ENCODE peak calls at places on chromosomes 5 and 9, in four cellular contexts. One of them, this sample, is unnamed.

GRCh38 chr5:93236807-93237421 is 344.1 kb downstream of the NR2F1-AS1 start:
- DNase-seq in K562: no peak
- DNase-seq in WTC11: no peak
- DNase-seq in H1: no peak
- DNase-seq in this sample: no peak

GRCh38 chr9:82535432-82535998 is 527.4 kb downstream of the RASEF start:
- DNase-seq in K562: no peak
- DNase-seq in WTC11: no peak
- DNase-seq in H1: no peak
- DNase-seq in this sample: no peak

GRCh38 chr5:36728697-36729543 is 122.5 kb downstream of the SLC1A3 start:
- DNase-seq in K562: peak
- DNase-seq in WTC11: no peak
- DNase-seq in H1: no peak
- DNase-seq in this sample: peak

GRCh38 chr9:121350993-121351561 is 19.0 kb downstream of the STOM start:
- DNase-seq in K562: peak
- DNase-seq in WTC11: no peak
- DNase-seq in H1: no peak
- DNase-seq in this sample: peak

GRCh38 chr5:135194573-135195266 is 160.7 kb upstream of the PITX1 start:
- DNase-seq in K562: no peak
- DNase-seq in WTC11: no peak
- DNase-seq in H1: no peak
- DNase-seq in this sample: no peak

GRCh38 chr9:92294297-92294676 is 790 bp upstream of the IARS1 start:
- DNase-seq in K562: peak
- DNase-seq in WTC11: no peak
- DNase-seq in H1: no peak
- DNase-seq in this sample: peak

GRCh38 chr5:127355342-127355741 is 64.7 kb downstream of the MEGF10 start:
- DNase-seq in K562: no peak
- DNase-seq in WTC11: no peak
- DNase-seq in H1: no peak
- DNase-seq in this sample: no peak

GRCh38 chr9:4590430-4591122 is 71.5 kb upstream of the PLPP6 start:
- DNase-seq in K562: no peak
- DNase-seq in WTC11: no peak
- DNase-seq in H1: no peak
- DNase-seq in this sample: no peak

GRCh38 chr9:89739531-89740315 is 134.9 kb downstream of the GADD45G start:
- DNase-seq in K562: no peak
- DNase-seq in WTC11: no peak
- DNase-seq in H1: no peak
- DNase-seq in this sample: no peak

GRCh38 chr5:137778772-137779564 is 24.8 kb upstream of the HNRNPA0 start:
- DNase-seq in K562: peak
- DNase-seq in WTC11: no peak
- DNase-seq in H1: no peak
- DNase-seq in this sample: peak

GRCh38 chr9:85610074-85610855 is 131.5 kb downstream of the AGTPBP1 start:
- DNase-seq in K562: peak
- DNase-seq in WTC11: peak
- DNase-seq in H1: no peak
- DNase-seq in this sample: peak

GRCh38 chr9:97563458-97564135 is 62.1 kb downstream of the TMOD1 start:
- DNase-seq in K562: no peak
- DNase-seq in WTC11: no peak
- DNase-seq in H1: peak
- DNase-seq in this sample: no peak

GRCh38 chr9:114060711-114061110 is 17.4 kb downstream of the AMBP start:
- DNase-seq in K562: no peak
- DNase-seq in WTC11: no peak
- DNase-seq in H1: peak
- DNase-seq in this sample: no peak

GRCh38 chr5:91206734-91207133 is 176.4 kb downstream of the ARRDC3 start:
- DNase-seq in K562: no peak
- DNase-seq in WTC11: no peak
- DNase-seq in H1: no peak
- DNase-seq in this sample: no peak

GRCh38 chr9:92659601-92660000 is 10.3 kb downstream of the IPPK start:
- DNase-seq in K562: no peak
- DNase-seq in WTC11: no peak
- DNase-seq in H1: no peak
- DNase-seq in this sample: no peak

GRCh38 chr5:151670953-151671636 is 15.6 kb downstream of the SPARC start:
- DNase-seq in K562: no peak
- DNase-seq in WTC11: no peak
- DNase-seq in H1: no peak
- DNase-seq in this sample: no peak

GRCh38 chr5:147332643-147333042 is 97.8 kb downstream of the STK32A start:
- DNase-seq in K562: no peak
- DNase-seq in WTC11: no peak
- DNase-seq in H1: no peak
- DNase-seq in this sample: no peak

GRCh38 chr5:159050408-159051091 is 49.2 kb downstream of the EBF1 start:
- DNase-seq in K562: no peak
- DNase-seq in WTC11: no peak
- DNase-seq in H1: no peak
- DNase-seq in this sample: no peak

GRCh38 chr5:157516626-157517325 is 56.8 kb downstream of the NIPAL4 start:
- DNase-seq in K562: no peak
- DNase-seq in WTC11: no peak
- DNase-seq in H1: no peak
- DNase-seq in this sample: no peak

DNA sequence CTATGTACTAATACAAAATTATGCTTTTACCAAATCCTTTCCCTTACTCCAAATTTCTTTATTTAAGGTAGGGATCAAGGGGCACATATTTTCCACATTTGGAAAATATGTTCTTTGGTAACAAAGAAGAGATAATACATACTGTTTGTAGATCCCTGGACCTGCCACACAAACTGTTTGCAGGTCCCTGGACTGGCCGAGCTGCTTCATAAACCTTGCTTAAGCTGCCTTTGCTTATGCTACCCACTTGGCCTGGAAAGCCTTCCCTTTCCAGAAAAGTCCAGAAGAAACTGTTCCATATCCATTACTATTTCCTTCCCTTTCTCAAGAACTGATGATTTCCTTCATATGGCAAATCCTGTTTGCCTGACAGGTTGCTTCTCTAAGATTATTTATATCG is 22.6 kb upstream of the DMXL1 start:
- DNase-seq in K562: no peak
- DNase-seq in WTC11: no peak
- DNase-seq in H1: no peak
- DNase-seq in this sample: no peak
- TF ChIP-seq TEAD4 in K562: no peak
- TF ChIP-seq TEAD4 in WTC11: no peak
- TF ChIP-seq TEAD4 in H1: no peak
- TF ChIP-seq TEAD4 in this sample: no peak

DNA sequence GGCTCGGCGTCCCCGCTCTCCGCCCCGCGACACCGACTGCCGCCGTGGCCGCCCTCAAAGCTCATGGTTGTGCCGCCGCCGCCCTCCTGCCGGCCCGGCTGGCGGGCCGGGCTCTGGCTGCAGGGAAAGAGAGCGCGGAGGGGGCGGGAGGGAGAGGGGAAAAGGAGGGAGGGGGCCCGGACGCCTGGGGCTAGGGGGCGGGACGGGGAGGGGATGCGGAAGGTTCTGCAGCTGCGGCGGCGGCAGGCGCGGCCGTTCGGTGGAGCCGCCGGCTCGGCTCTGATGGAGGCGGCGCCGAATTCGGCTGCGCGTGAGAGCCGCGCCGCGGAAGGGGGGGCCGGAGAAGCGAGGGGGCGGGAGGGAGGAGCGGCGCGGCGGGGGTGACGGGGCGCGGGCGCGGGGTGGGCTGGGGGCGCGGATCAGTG is at the start of gene MARCHF11:
- DNase-seq in K562: no peak
- DNase-seq in WTC11: peak
- DNase-seq in H1: peak
- DNase-seq in this sample: peak
- TF ChIP-seq TEAD4 in K562: no peak
- TF ChIP-seq TEAD4 in WTC11: no peak
- TF ChIP-seq TEAD4 in H1: no peak
- TF ChIP-seq TEAD4 in this sample: no peak

DNA sequence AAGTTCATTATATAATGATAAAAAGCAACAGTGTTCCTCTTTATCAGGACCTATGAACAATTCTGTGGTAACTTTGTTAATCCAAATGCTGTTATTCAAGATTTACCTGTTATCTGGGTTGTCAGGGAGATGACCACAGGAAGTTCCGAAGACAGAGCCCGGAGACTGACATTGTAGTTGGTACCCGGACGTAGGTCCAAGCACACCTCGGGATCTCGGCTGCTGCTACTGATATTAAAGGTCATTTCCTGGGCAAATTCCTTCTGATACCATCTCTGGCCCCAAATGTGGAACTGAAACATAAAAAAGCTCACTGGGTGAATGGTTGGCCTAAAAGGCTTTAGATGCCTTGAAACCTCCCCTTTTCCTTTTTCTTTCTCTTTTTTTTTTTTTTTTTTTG is 96.7 kb downstream of the SUSD1 start:
- DNase-seq in K562: no peak
- DNase-seq in WTC11: no peak
- DNase-seq in H1: no peak
- DNase-seq in this sample: no peak
- TF ChIP-seq TEAD4 in K562: no peak
- TF ChIP-seq TEAD4 in WTC11: no peak
- TF ChIP-seq TEAD4 in H1: no peak
- TF ChIP-seq TEAD4 in this sample: no peak

GRCh38 chr5:63249960-63250359 is 671.3 kb downstream of the LRRC70 start:
- DNase-seq in K562: no peak
- DNase-seq in WTC11: no peak
- DNase-seq in H1: no peak
- DNase-seq in this sample: no peak
- TF ChIP-seq TEAD4 in K562: no peak
- TF ChIP-seq TEAD4 in WTC11: no peak
- TF ChIP-seq TEAD4 in H1: no peak
- TF ChIP-seq TEAD4 in this sample: no peak

DNA sequence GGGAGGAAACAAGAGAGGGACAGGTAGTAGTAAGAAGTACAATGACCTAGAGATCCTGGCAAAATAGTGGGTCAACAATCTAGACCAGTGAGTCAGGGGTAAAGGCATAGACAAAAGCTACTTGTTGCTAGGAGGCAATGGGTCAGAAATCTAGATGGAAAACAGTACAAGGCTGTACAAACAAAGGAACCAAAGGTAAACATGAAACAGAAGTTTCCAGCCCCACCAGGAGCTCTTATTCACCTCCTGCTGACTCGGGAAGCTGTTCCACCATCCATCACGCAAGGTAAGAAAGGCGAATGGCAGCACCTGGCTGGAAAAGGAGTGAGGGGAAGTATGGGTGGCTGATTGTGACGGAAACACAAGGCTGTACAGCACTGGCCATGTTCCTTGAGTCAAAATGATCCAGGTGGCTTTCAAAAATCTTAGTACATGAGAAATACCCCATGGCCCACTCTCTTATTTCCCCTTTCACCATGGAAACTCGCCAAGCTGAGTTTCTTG is 70.5 kb upstream of the RAI14 start:
- DNase-seq in K562: no peak
- DNase-seq in WTC11: no peak
- DNase-seq in H1: no peak
- DNase-seq in this sample: no peak
- TF ChIP-seq TEAD4 in K562: no peak
- TF ChIP-seq TEAD4 in WTC11: no peak
- TF ChIP-seq TEAD4 in H1: no peak
- TF ChIP-seq TEAD4 in this sample: no peak

GRCh38 chr5:132210944-132211343 is 16.7 kb downstream of the P4HA2 start:
- DNase-seq in K562: no peak
- DNase-seq in WTC11: no peak
- DNase-seq in H1: no peak
- DNase-seq in this sample: no peak

GRCh38 chr5:132211787-132212186 is 15.9 kb downstream of the P4HA2 start:
- DNase-seq in K562: no peak
- DNase-seq in WTC11: no peak
- DNase-seq in H1: no peak
- DNase-seq in this sample: no peak

GRCh38 chr5:132207783-132208182 is 19.9 kb downstream of the P4HA2 start:
- DNase-seq in K562: no peak
- DNase-seq in WTC11: peak
- DNase-seq in H1: no peak
- DNase-seq in this sample: no peak

GRCh38 chr5:132209131-132209530 is 18.5 kb downstream of the P4HA2 start:
- DNase-seq in K562: no peak
- DNase-seq in WTC11: no peak
- DNase-seq in H1: no peak
- DNase-seq in this sample: no peak

DNA sequence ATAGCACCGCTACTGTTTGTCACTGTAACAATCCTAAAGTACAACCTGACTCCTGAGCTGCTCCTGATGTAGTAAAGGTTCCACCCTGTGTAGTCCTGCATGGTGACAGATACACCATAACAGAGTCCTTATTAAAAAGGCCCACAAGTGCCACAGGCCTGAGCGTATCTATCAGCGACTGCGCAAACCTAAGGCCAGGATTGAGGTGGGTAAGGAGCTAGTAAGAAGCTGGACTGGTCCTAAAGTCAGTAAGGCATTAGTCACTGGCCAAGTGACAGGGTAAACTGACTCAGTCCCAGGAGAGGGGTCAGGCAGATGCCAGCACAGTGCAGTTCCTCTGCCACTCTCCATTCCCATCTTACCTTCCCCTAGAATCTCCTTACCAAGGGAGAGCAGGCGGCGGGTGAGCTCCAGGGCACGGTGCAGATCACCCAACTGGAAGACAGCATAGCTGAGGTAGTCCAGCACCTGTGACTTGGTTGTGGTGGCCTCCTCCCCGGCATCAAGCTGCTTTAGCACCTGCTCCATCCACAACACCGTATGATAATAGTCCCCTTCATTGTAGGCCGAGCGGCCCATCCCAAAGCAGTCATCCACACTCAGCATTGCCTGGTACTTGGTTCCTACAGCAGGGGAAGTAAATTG is 17.6 kb downstream of the P4HA2 start:
- DNase-seq in K562: no peak
- DNase-seq in WTC11: no peak
- DNase-seq in H1: no peak
- DNase-seq in this sample: no peak
- TF ChIP-seq TEAD4 in K562: no peak
- TF ChIP-seq TEAD4 in WTC11: no peak
- TF ChIP-seq TEAD4 in H1: no peak
- TF ChIP-seq TEAD4 in this sample: no peak